ENCODE peak calls at places on chromosomes 2 and 18, in eight cellular contexts. F is IMR-90, W is HCT116, V is body of pancreas, E is colonic mucosa, K is GM23248, T is neural progenitor cell, A is RWPE2. N is an unnamed sample. For H3K4me1, the result is how much of the 10 kb centered on the place peaks cover.

GRCh38 chr2:217993055-217993645 is 9.6 kb downstream of the TNS1 start:
- DNase-seq in F (peak), E (no peak), A (no peak), V (no peak), W (no peak), K (peak), T (no peak), N (no peak)

GRCh38 chr2:196566969-196567666 is 72.4 kb upstream of the CCDC150 start:
- DNase-seq in W (no peak), E (no peak), V (no peak), K (peak), A (no peak), T (no peak), F (peak), N (peak)

GRCh38 chr2:16031848-16032159 is 91.5 kb downstream of the MYCN start:
- DNase-seq in F (no peak), K (no peak), T (no peak), W (no peak), E (peak), A (no peak), V (no peak), N (no peak)

GRCh38 chr18:11923454-11923853 is 15.3 kb upstream of the MPPE1 start:
- DNase-seq in F (no peak), A (no peak), K (no peak), T (no peak), V (no peak), W (no peak), E (no peak), N (no peak)

GRCh38 chr2:235977445-235977844 is 190.7 kb downstream of the GBX2 start:
- DNase-seq in T (no peak), A (no peak), W (no peak), V (no peak), F (no peak), E (no peak), K (no peak), N (no peak)

GRCh38 chr2:128384956-128385355 is 66.3 kb upstream of the HS6ST1 start:
- DNase-seq in E (no peak), A (peak), K (no peak), W (no peak), T (no peak), V (peak), F (no peak), N (no peak)

GRCh38 chr2:176830362-176830761 is 382.2 kb upstream of the HNRNPA3 start:
- DNase-seq in F (no peak), K (peak), W (no peak), A (no peak), V (no peak), T (peak), E (no peak), N (no peak)

GRCh38 chr2:1990151-1990589 is 245.9 kb upstream of the PXDN start:
- DNase-seq in W (no peak), E (no peak), K (no peak), F (no peak), V (no peak), T (no peak), A (no peak), N (no peak)

GRCh38 chr2:197182668-197183067 is 127.9 kb downstream of the ANKRD44 start:
- DNase-seq in T (no peak), K (no peak), E (no peak), V (no peak), W (no peak), A (no peak), F (no peak), N (no peak)

GRCh38 chr2:231361701-231362588 is 33.6 kb upstream of the B3GNT7 start:
- DNase-seq in E (no peak), T (no peak), V (no peak), W (no peak), A (peak), F (no peak), K (no peak), N (no peak)

GRCh38 chr2:10424051-10424450 is 24.1 kb downstream of the ODC1 start:
- DNase-seq in W (no peak), E (no peak), V (no peak), F (peak), A (no peak), K (peak), T (peak), N (no peak)

GRCh38 chr18:48544116-48544515 is 5.3 kb downstream of the CTIF start:
- DNase-seq in A (no peak), E (no peak), W (no peak), K (no peak), T (no peak), F (peak), V (no peak), N (no peak)

GRCh38 chr2:170926743-170927297 is 2.2 kb upstream of the GORASP2 start:
- DNase-seq in W (no peak), E (no peak), A (no peak), K (no peak), V (no peak), F (no peak), T (no peak), N (no peak)

GRCh38 chr2:23513881-23514793 is 129.2 kb downstream of the KLHL29 start:
- DNase-seq in A (no peak), W (no peak), T (no peak), F (no peak), V (no peak), E (no peak), K (peak), N (no peak)

GRCh38 chr2:191170301-191170636 is 19.5 kb upstream of the STAT4 start:
- DNase-seq in T (no peak), K (peak), W (no peak), V (no peak), F (no peak), A (no peak), E (no peak), N (no peak)

GRCh38 chr2:191171291-191171690 is 20.5 kb upstream of the STAT4 start:
- DNase-seq in K (peak), W (no peak), F (no peak), E (no peak), V (no peak), A (no peak), T (no peak), N (no peak)

GRCh38 chr2:191171708-191172355 is 21.0 kb upstream of the STAT4 start:
- DNase-seq in E (no peak), W (no peak), V (no peak), A (peak), K (peak), F (peak), T (peak), N (no peak)

GRCh38 chr2:191169456-191170300 is 18.9 kb upstream of the STAT4 start:
- DNase-seq in A (no peak), F (no peak), K (peak), V (no peak), E (no peak), T (no peak), W (no peak), N (no peak)

DNA sequence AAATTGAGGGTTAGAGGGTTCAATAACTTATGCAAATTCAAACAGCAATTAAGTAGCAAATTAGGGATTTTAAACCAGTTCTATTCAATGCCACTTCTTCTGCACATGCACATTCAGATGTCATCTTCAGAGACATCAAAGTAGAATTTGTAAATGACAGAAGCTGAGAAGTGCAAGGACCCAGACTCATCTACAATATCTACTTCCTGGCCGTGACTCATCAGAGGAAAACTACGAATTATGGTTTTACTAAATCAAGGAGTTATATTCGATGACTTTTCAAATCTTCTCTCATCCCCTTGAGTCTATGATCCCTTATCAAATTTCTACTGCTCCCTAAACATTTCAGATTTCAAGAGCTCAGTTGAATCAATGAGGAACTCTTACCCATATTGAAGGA is 20.0 kb upstream of the STAT4 start:
- DNase-seq in F (no peak), V (no peak), W (no peak), E (no peak), K (peak), A (no peak), T (no peak), N (no peak)
- H3K4me1 ChIP-seq in F (under half), V (under half), W (under half), E (under half), K (half or more), A (half or more), T (under half), N (under half)

DNA sequence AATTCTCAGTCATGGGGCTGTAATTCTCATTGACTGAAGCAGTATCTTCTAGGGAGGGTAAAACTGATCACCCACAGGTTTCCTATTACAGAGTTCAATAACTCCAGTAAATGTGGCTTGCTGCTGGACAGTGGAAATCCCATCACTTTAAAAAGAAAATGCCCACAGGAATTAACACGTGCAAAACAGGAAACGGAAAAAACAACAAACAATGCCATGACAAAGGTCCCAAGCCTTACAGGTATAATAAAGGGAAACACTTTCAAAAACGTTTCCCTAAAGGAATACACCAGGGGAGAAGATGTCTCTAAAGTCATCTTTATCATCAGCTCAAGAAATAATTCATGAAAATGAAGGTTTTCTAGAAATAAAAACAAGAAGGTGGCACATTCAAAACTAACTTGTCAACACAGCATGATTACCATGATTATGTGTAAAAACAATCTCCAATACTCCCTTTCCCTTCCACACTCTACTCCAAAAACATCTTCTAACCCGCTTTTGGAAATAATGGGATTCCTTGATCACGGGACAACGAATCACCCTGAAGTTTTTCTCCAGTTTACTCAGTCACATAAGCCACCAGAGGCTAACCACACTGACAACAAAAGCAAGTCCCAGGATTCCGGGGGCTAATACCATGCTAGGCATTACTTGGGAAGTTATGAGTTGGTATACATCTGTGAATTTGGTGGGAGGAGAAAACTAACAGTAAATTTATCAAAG is 167.9 kb downstream of the TCF4 start:
- DNase-seq in T (peak), W (no peak), V (no peak), F (no peak), K (peak), E (no peak), A (no peak), N (no peak)
- H3K4me3 ChIP-seq in T (no peak), W (no peak), V (no peak), F (peak), K (peak), E (no peak), A (no peak), N (no peak)

DNA sequence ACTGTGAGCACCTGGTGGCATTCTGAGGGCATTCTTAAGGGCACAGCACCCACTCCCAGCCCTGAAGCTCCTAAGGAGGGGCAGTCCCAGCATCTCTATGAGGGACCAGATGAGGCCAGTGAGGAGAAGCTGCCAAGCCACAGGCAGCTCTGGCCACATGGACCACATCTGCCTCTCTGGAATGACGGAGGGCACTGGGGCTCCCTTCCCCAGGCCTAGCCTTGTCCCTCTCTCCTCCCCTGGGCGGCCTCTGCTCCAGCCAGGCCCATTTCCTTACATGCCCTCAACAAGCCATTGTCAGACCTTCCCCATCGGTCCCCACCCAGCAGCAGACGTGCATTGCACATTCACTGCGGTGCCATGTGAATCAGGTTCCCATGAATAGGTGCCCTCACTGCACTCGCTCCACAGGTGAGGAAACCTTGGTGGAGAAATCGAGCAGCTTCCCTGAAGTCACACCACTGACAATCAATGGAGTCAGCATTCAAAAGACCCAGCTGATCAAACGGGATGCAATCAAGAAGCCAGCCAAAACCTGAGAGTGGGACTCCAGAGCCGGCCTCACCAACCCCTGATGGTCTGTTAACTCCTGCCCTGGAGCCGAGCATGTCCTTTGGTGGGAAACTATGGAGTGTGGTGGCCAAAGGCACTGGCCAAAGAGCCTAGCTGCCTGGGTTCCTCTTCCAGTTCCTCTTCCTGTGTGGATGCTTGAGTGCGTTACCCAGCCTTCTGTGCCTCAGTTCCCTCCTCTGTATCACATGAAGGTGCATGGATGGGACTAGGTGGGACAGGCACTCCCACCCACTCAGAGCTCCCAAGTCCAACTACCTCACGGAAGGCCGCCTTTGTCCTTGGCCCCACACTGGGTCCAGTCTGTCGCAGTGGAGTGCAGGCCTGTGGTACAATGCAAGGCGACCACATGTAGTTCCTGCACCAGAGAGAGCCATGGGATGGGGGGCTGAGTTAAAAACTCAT is 147.3 kb downstream of the ZFP36L2 start:
- DNase-seq in E (no peak), V (no peak), W (no peak), F (peak), K (peak), A (no peak), T (no peak), N (no peak)
- H3K4me1 ChIP-seq in E (under half), V (under half), W (under half), F (half or more), K (half or more), A (under half), T (under half), N (half or more)

GRCh38 chr2:233400341-233400740 is 46.0 kb downstream of the DGKD start:
- DNase-seq in K (no peak), W (no peak), E (no peak), T (no peak), F (no peak), A (no peak), V (no peak), N (no peak)
- H3K4me3 ChIP-seq in K (no peak), W (no peak), E (no peak), T (no peak), F (no peak), A (no peak), V (no peak), N (no peak)

N was measured in heart right ventricle.